ENCODE peak calls at places on chromosome 10, in five cellular contexts. E, C, Q, V and N are unnamed samples.

GRCh38 chr10:100807241-100808050 is 62.1 kb downstream of the PAX2 start:
- DNase-seq in C (no peak), E (no peak), Q (no peak), V (no peak), N (no peak)

GRCh38 chr10:44817961-44818649 is 93.0 kb upstream of the TMEM72 start:
- DNase-seq in C (no peak), Q (no peak), E (no peak), V (no peak), N (no peak)

GRCh38 chr10:52191049-52191448 is 123.0 kb upstream of the DKK1 start:
- DNase-seq in V (no peak), C (no peak), Q (no peak), E (no peak), N (no peak)

GRCh38 chr10:64636461-64636860 is 1115.3 kb downstream of the REEP3 start:
- DNase-seq in Q (no peak), E (no peak), V (no peak), C (no peak), N (no peak)

GRCh38 chr10:48612241-48612943 is 7.5 kb upstream of the ARHGAP22 start:
- DNase-seq in Q (peak), C (no peak), E (no peak), V (no peak), N (no peak)

GRCh38 chr10:107915277-107915634 is 750.8 kb upstream of the SORCS1 start:
- DNase-seq in E (no peak), Q (no peak), V (no peak), C (no peak), N (no peak)

GRCh38 chr10:119190353-119190752 is 11.7 kb upstream of the PRDX3 start:
- DNase-seq in C (no peak), E (no peak), V (peak), Q (peak), N (no peak)

GRCh38 chr10:127452568-127452967 is 96.5 kb upstream of the NPS start:
- DNase-seq in E (no peak), V (no peak), C (no peak), Q (peak), N (no peak)

GRCh38 chr10:51063659-51064535 is 10.4 kb upstream of the PRKG1 start:
- DNase-seq in C (peak), V (no peak), Q (no peak), E (no peak), N (no peak)

GRCh38 chr10:131869344-131869743 is 31.5 kb upstream of the PPP2R2D start:
- DNase-seq in Q (no peak), V (peak), C (no peak), E (no peak), N (no peak)

GRCh38 chr10:80414126-80414898 is 6.0 kb downstream of the PRXL2A start:
- DNase-seq in E (no peak), V (no peak), C (no peak), Q (no peak), N (no peak)

GRCh38 chr10:124179308-124180043 is 86.1 kb upstream of the CHST15 start:
- DNase-seq in V (no peak), E (no peak), Q (no peak), C (no peak), N (no peak)

GRCh38 chr10:24822557-24822956 is 98.9 kb upstream of the ARHGAP21 start:
- DNase-seq in Q (no peak), V (no peak), C (no peak), E (no peak), N (no peak)

GRCh38 chr10:124285587-124286527 is 132.9 kb downstream of the OAT start:
- DNase-seq in Q (no peak), E (no peak), V (no peak), C (no peak), N (no peak)

GRCh38 chr10:106707657-106708056 is 456.8 kb downstream of the SORCS1 start:
- DNase-seq in V (no peak), C (no peak), Q (no peak), E (no peak), N (no peak)

GRCh38 chr10:96752380-96752779 is 32.1 kb upstream of the PIK3AP1 start:
- DNase-seq in Q (no peak), C (no peak), E (no peak), V (no peak), N (no peak)

GRCh38 chr10:120735773-120736371 is 115.3 kb upstream of the WDR11 start:
- DNase-seq in V (no peak), E (no peak), C (no peak), Q (peak), N (no peak)

GRCh38 chr10:113958631-113959382 is 84.9 kb upstream of the ADRB1 start:
- DNase-seq in Q (no peak), C (peak), V (peak), E (peak), N (peak)

GRCh38 chr10:28343987-28344895 is 41.4 kb upstream of the MPP7 start:
- DNase-seq in E (no peak), C (no peak), Q (no peak), V (no peak), N (no peak)

GRCh38 chr10:78218833-78219490 is 185.3 kb downstream of the RPS24 start:
- DNase-seq in Q (no peak), E (no peak), V (no peak), C (peak), N (no peak)

GRCh38 chr10:60377955-60378354 is 11.7 kb downstream of the ANK3 start:
- DNase-seq in Q (no peak), C (no peak), V (no peak), E (no peak), N (no peak)

GRCh38 chr10:131570716-131571307 is 259.3 kb upstream of the TCERG1L start:
- DNase-seq in V (no peak), E (no peak), C (no peak), Q (no peak), N (no peak)

GRCh38 chr10:119479532-119479931 is 63.0 kb downstream of the RGS10 start:
- DNase-seq in E (no peak), C (no peak), V (no peak), Q (no peak), N (no peak)

GRCh38 chr10:79410315-79411094 is 34.9 kb downstream of the ZCCHC24 start:
- DNase-seq in Q (no peak), V (no peak), E (peak), C (no peak), N (no peak)

GRCh38 chr10:118950190-118950658 is 79.3 kb upstream of the NANOS1 start:
- DNase-seq in V (no peak), E (peak), Q (no peak), C (no peak), N (no peak)

GRCh38 chr10:75353183-75353582 is 48.4 kb downstream of the ZNF503 start:
- DNase-seq in V (no peak), C (no peak), Q (no peak), E (no peak), N (no peak)

GRCh38 chr10:123139521-123140163 is 3.9 kb downstream of the HMX3 start:
- DNase-seq in C (no peak), E (no peak), V (no peak), Q (no peak), N (peak)

GRCh38 chr10:89792187-89792586 is 90.8 kb downstream of the KIF20B start:
- DNase-seq in E (no peak), C (no peak), Q (no peak), V (no peak), N (no peak)

GRCh38 chr10:11835704-11836103 is 12.5 kb downstream of the PROSER2 start:
- DNase-seq in Q (no peak), C (no peak), E (no peak), V (no peak), N (no peak)

GRCh38 chr10:3924344-3924743 is 139.3 kb upstream of the KLF6 start:
- DNase-seq in V (peak), E (no peak), Q (no peak), C (no peak), N (no peak)